ENCODE peak calls at places on chromosomes 5 and 9, in eight cellular contexts. X, R, F, M, Z, S, C and T are unnamed samples.

GRCh38 chr9:132514821-132515220 is 67.6 kb upstream of the BARHL1 start:
- DNase-seq in S (no peak), C (no peak), F (no peak), X (no peak), R (no peak), Z (no peak), M (no peak), T (no peak)

GRCh38 chr9:6692433-6692832 is 46.9 kb upstream of the GLDC start:
- DNase-seq in X (no peak), F (no peak), M (no peak), R (no peak), S (no peak), Z (no peak), C (no peak), T (no peak)

GRCh38 chr5:137621861-137622823 is 113.7 kb downstream of the KLHL3 start:
- DNase-seq in S (no peak), R (no peak), C (peak), Z (no peak), M (peak), X (no peak), F (no peak), T (no peak)

GRCh38 chr5:78295035-78295961 is 800 bp upstream of the AP3B1 start:
- DNase-seq in F (peak), R (peak), M (peak), Z (no peak), S (peak), X (no peak), C (peak), T (peak)

GRCh38 chr9:89418882-89419641 is 78.9 kb downstream of the SEMA4D start:
- DNase-seq in R (no peak), F (no peak), S (peak), C (no peak), X (no peak), M (no peak), Z (no peak), T (peak)

GRCh38 chr9:18996191-18996590 is 36.8 kb downstream of the SAXO1 start:
- DNase-seq in M (no peak), R (no peak), X (no peak), Z (no peak), F (no peak), S (no peak), C (no peak), T (no peak)

GRCh38 chr5:111401906-111402305 is 110.4 kb downstream of the STARD4 start:
- DNase-seq in R (no peak), Z (no peak), X (no peak), S (no peak), M (no peak), F (no peak), C (no peak), T (no peak)

GRCh38 chr5:138035605-138036537 is 3.0 kb upstream of the FAM13B start:
- DNase-seq in F (peak), M (peak), Z (no peak), R (peak), S (peak), X (peak), C (peak), T (peak)

GRCh38 chr5:172370648-172371248 is 83.6 kb downstream of the SH3PXD2B start:
- DNase-seq in R (peak), M (no peak), X (no peak), S (no peak), Z (peak), F (no peak), C (peak), T (no peak)

GRCh38 chr5:155799308-155799707 is 527.7 kb upstream of the SGCD start:
- DNase-seq in M (no peak), X (no peak), Z (no peak), F (no peak), R (no peak), C (no peak), S (no peak), T (no peak)

GRCh38 chr5:113047234-113047633 is 70.6 kb downstream of the DCP2 start:
- DNase-seq in X (no peak), M (no peak), S (no peak), R (no peak), C (peak), Z (no peak), F (peak), T (no peak)

GRCh38 chr5:136036991-136037705 is 8.4 kb downstream of the TGFBI start:
- DNase-seq in S (peak), C (peak), F (no peak), X (peak), M (peak), R (no peak), Z (no peak), T (no peak)

GRCh38 chr5:59768204-59769040 is 125.1 kb downstream of the PDE4D start:
- DNase-seq in C (peak), R (peak), M (peak), S (no peak), Z (peak), X (peak), F (peak), T (no peak)

GRCh38 chr5:170467000-170467707 is 36.7 kb upstream of the KCNIP1 start:
- DNase-seq in S (no peak), R (no peak), C (peak), X (peak), F (no peak), Z (no peak), M (no peak), T (no peak)

GRCh38 chr5:134592141-134592746 is 40.4 kb downstream of the SAR1B start:
- DNase-seq in R (no peak), S (no peak), C (peak), X (no peak), M (no peak), F (no peak), Z (no peak), T (no peak)

GRCh38 chr5:41519801-41520200 is 9.4 kb upstream of the PLCXD3 start:
- DNase-seq in X (no peak), F (no peak), R (peak), M (no peak), C (no peak), Z (no peak), S (no peak), T (no peak)

GRCh38 chr5:82987188-82987587 is 90.0 kb downstream of the TMEM167A start:
- DNase-seq in M (no peak), Z (no peak), S (no peak), X (no peak), R (no peak), F (no peak), C (no peak), T (no peak)

GRCh38 chr9:90219548-90220118 is 423.0 kb downstream of the DIRAS2 start:
- DNase-seq in Z (no peak), S (no peak), X (no peak), M (no peak), F (no peak), R (peak), C (no peak), T (peak)

GRCh38 chr9:83986765-83987401 is 6.3 kb downstream of the RMI1 start:
- DNase-seq in Z (no peak), F (no peak), S (no peak), X (no peak), C (no peak), R (peak), M (no peak), T (no peak)

GRCh38 chr9:124735121-124735520 is 36.0 kb downstream of the NR6A1 start:
- DNase-seq in X (no peak), M (no peak), F (no peak), R (no peak), C (peak), Z (no peak), S (no peak), T (no peak)

GRCh38 chr5:976849-977751 is 31.5 kb upstream of the NKD2 start:
- DNase-seq in X (no peak), F (no peak), R (no peak), C (no peak), M (peak), Z (no peak), S (no peak), T (no peak)

GRCh38 chr9:114721491-114722362 is 39.7 kb upstream of the TEX48 start:
- DNase-seq in M (no peak), R (no peak), Z (no peak), C (peak), S (no peak), X (no peak), F (no peak), T (no peak)

GRCh38 chr9:34072410-34072809 is 23.7 kb upstream of the UBAP2 start:
- DNase-seq in S (no peak), C (no peak), X (no peak), R (no peak), M (no peak), F (no peak), Z (no peak), T (no peak)

DNA sequence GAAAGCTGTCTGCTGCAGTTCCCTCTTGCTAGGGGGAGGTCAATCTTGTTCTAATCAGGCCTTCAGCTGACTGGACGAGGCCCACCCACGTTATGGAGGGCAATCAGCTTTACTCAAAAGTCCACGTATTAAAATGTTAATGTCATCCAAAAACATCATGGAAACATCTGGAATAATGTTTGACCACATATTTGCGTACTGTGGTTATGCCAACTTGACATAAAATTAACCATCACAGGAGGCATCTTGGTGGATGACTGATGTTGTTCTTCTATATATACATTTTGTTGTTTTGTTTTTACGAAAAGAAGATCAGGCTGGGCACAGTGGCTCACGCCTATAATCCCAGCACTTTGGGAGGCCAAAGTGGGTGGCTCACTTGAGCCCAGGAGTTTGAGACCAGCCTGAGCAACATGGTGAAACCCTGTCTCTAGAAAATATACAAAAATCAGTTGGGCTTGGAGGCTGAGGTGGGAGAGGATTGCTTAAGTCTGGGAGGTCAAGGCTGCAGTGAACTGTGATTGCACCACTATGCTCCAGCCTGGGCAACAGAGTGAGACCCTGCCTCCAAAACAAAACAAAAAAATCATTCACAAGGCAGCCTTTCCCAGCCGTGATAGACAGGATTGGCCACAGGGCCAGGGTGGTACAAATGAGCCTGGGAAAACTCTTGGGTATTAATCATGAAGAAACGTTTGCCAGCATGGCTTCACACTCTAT is 33.8 kb upstream of the PRXL2C start:
- DNase-seq in C (no peak), R (no peak), X (no peak), F (no peak), S (no peak), Z (no peak), M (no peak), T (no peak)
- H3K4me3 ChIP-seq in C (no peak), R (no peak), X (no peak), F (no peak), S (no peak), Z (no peak), M (no peak), T (no peak)

GRCh38 chr5:150582281-150582791 is 58.1 kb upstream of the SYNPO start:
- DNase-seq in Z (no peak), R (peak), X (no peak), F (peak), M (peak), S (no peak), C (peak), T (no peak)

GRCh38 chr5:150580917-150581316 is 59.5 kb upstream of the SYNPO start:
- DNase-seq in S (no peak), R (no peak), C (no peak), Z (no peak), F (no peak), M (no peak), X (no peak), T (no peak)

GRCh38 chr5:150585781-150586461 is 54.5 kb upstream of the SYNPO start:
- DNase-seq in Z (no peak), M (no peak), R (peak), F (no peak), C (no peak), S (no peak), X (no peak), T (no peak)

GRCh38 chr5:150584561-150585335 is 55.7 kb upstream of the SYNPO start:
- DNase-seq in M (no peak), F (no peak), Z (no peak), C (no peak), S (no peak), X (no peak), R (no peak), T (no peak)

GRCh38 chr5:150583541-150584225 is 56.8 kb upstream of the SYNPO start:
- DNase-seq in S (no peak), C (no peak), F (no peak), Z (no peak), R (no peak), M (no peak), X (no peak), T (no peak)
- H3K4me3 ChIP-seq in S (no peak), C (no peak), F (no peak), Z (no peak), R (no peak), M (no peak), X (no peak), T (no peak)

DNA sequence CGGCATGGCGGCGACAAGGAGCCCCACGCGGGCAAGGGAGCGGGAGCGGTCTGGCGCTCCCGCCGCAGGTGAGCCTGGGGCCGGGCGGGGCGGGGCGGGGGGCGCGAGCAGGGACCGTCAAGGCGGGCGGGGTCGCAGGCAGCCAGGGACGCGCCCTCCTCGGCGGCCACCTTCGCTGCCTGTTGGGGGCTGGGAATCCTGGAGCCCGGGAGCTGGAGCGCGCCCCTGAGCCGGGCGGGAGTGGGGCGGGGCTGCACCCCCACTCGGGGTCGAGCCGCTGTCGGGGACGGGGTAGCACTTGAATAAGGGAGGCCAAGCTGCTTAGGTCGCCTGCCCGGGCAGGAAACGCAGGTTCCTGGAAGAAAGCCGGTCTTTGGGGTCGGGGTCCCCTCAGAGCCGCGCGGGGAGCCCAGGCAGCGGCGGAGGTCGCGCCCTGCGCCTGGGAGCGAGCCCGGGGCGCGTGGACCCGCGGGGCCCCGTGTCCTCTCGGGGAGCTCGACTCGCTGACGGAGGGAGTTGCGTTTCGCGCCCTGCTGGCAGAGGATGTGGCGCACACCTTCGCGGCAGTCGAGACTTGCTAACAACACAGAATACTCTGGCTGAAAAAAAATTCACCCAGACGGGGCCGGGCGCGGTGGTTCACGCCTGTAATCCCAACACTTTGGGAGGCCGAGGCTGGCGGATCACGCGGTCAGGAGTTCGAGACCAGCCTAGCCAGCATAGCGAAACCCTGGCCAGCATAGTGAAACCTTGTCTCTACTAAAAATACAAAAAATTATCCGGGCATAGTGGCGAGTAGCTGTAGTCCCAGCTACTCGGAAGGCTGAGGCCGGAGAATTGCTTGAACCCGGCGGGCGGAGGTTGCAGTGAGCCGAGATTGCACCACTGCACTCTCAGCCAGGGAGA is 552 bp downstream of the OTULINL start:
- DNase-seq in X (no peak), S (peak), R (peak), Z (no peak), M (peak), F (peak), C (no peak), T (peak)
- H3K4me3 ChIP-seq in X (peak), S (peak), R (peak), Z (peak), M (peak), F (peak), C (peak), T (peak)

DNA sequence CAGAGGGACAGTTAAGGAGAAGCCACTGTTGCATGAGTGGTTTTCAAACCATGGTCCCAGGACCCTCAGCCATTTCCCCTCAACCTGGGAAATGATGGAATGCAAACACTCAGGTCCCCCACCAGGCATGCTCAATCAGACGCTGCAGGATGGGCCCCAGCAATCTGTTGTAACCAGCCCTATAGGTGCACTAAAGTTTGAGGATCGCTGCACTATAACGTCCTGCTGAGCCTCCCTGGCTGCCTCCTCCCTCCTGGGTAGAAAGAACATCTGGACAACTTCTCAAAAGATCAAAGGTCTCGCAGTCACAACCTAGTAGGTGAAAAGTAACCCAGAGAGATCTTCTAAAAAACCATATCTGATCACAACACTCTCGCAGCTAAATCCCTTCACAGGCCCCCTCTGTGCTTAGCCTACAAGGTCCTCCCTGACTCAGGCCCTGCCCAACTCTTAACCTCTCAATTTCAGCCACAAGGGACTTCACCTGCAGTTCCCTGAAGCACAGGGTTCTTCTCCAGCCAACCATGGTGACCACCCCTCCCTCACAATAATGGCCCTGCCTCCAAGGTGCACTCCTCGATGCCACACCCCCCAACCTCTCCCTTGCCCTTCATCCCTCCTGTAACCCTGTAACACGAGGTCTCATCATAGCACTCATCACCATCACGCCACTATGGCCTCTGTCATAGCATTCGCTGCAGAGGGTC is 3.5 kb downstream of the SHB start:
- DNase-seq in M (no peak), Z (no peak), C (no peak), X (no peak), F (no peak), S (no peak), R (no peak), T (no peak)
- H3K4me3 ChIP-seq in M (no peak), Z (no peak), C (peak), X (peak), F (no peak), S (no peak), R (no peak), T (no peak)

GRCh38 chr9:13443380-13444271 is 164.1 kb upstream of the MPDZ start:
- DNase-seq in S (no peak), F (no peak), X (no peak), M (no peak), Z (no peak), R (no peak), C (no peak), T (no peak)
- H3K4me3 ChIP-seq in S (no peak), F (no peak), X (no peak), M (no peak), Z (peak), R (no peak), C (no peak), T (no peak)